ENCODE peak calls at places on chromosomes 3 and 15, in seven cellular contexts. K is H1, Q is SK-N-SH, O is HCT116, W is K562, N is HepG2, M is GM12878. V is an unnamed sample.

GRCh38 chr15:31221936-31222515 is 104.6 kb upstream of the KLF13 start:
- DNase-seq in O (no peak), N (no peak), M (no peak), K (no peak), Q (no peak), W (no peak), V (no peak)

GRCh38 chr15:101019351-101019750 is 100.2 kb downstream of the LRRK1 start:
- DNase-seq in K (no peak), N (no peak), O (no peak), M (no peak), Q (no peak), W (no peak), V (no peak)

GRCh38 chr15:33584797-33585196 is 274.0 kb downstream of the RYR3 start:
- DNase-seq in O (no peak), Q (no peak), W (no peak), M (no peak), K (no peak), N (no peak), V (no peak)

GRCh38 chr3:45536316-45536715 is 58.2 kb upstream of the LIMD1 start:
- DNase-seq in M (no peak), N (no peak), Q (no peak), O (no peak), W (no peak), K (no peak), V (no peak)

GRCh38 chr3:183897606-183898384 is 13.1 kb upstream of the PARL start:
- DNase-seq in O (no peak), W (no peak), M (no peak), Q (no peak), K (no peak), N (no peak), V (peak)

GRCh38 chr3:46479696-46480095 is 15.0 kb upstream of the LTF start:
- DNase-seq in O (no peak), M (no peak), W (no peak), Q (no peak), N (no peak), K (no peak), V (no peak)

GRCh38 chr15:81264072-81264857 is 59.7 kb downstream of the STARD5 start:
- DNase-seq in K (no peak), M (no peak), W (no peak), Q (no peak), O (no peak), N (no peak), V (no peak)

GRCh38 chr3:106006571-106006970 is 137.8 kb upstream of the CBLB start:
- DNase-seq in Q (no peak), W (no peak), N (no peak), K (no peak), M (no peak), O (no peak), V (no peak)

GRCh38 chr3:37040231-37040630 is 46.9 kb downstream of the MLH1 start:
- DNase-seq in W (no peak), K (no peak), O (no peak), Q (no peak), N (no peak), M (no peak), V (no peak)

GRCh38 chr3:32307591-32307990 is 69.1 kb downstream of the CMTM8 start:
- DNase-seq in M (no peak), O (no peak), Q (no peak), K (no peak), W (no peak), N (no peak), V (no peak)

GRCh38 chr3:176584413-176585176 is 612.7 kb downstream of the TBL1XR1 start:
- DNase-seq in Q (no peak), W (no peak), N (no peak), M (no peak), O (no peak), K (no peak), V (no peak)

GRCh38 chr15:41568350-41569017 is 9.5 kb downstream of the TYRO3 start:
- DNase-seq in K (peak), W (peak), N (peak), Q (no peak), O (no peak), M (no peak), V (no peak)

DNA sequence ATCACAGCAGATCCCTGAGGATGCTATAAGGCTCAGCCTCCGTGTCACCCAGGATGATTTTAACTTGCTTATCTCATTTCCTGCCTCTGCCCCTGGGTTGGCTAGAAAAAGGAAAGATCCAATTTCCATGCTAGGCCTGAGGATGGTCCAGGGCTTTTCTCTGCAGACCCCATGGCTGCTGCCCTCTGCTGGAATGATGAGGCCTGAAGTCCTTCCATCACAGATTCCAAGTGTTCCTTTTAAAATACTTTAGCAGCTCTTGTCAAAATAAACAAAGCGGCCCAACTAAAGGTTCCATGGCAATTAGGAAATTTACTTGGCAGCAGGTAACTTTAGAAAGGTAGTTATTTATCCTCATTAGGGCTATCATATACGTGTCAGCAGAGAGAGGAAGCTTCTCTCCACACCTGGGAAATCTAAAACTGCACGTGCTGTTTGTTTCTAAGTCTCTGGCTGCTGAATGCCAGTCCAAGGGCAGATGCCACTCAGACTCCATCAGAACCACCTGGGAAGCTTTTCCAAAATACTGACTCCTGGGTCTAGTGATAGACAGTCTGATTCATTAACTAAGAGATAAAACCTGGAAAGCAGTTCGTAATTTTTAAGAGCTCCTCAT is 401.9 kb upstream of the IL12A start:
- DNase-seq in W (no peak), M (no peak), K (peak), Q (peak), N (peak), O (peak), V (no peak)
- TF ChIP-seq JUND in W (no peak), M (no peak), K (no peak), Q (no peak), N (no peak), O (no peak), V (no peak)

DNA sequence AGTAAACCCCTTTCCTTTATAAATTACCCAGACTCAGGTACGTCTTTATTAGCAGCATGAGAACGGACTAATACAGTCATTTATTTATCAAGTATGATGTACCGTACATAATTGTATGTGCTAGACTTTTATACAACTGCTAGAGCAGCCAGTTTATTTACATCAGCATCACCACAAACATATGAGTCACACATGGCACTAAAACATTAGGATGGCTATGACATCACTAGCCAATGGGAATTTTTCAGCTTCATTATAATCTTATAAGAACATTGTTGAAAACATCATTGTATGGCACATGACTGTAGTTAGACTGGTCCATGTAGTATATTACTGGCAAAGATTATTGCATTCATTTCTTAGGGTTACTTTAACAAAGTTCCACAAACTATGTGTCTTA is 121.7 kb downstream of the ZMAT3 start:
- DNase-seq in O (no peak), W (no peak), N (no peak), Q (no peak), M (no peak), K (no peak), V (no peak)
- TF ChIP-seq JUND in O (no peak), W (no peak), N (no peak), Q (no peak), M (no peak), K (no peak), V (no peak)

GRCh38 chr3:67215690-67216089 is 217.6 kb downstream of the KBTBD8 start:
- DNase-seq in K (no peak), W (no peak), Q (no peak), N (no peak), O (no peak), M (no peak), V (no peak)
- TF ChIP-seq JUND in K (no peak), W (no peak), Q (no peak), N (no peak), O (no peak), M (no peak), V (no peak)

GRCh38 chr3:120780977-120781376 is 38.4 kb downstream of the GTF2E1 start:
- DNase-seq in M (peak), Q (no peak), N (no peak), W (no peak), K (no peak), O (peak), V (no peak)
- TF ChIP-seq JUND in M (peak), Q (peak), N (no peak), W (no peak), K (no peak), O (peak), V (no peak)

GRCh38 chr3:107382626-107383025 is 5.4 kb downstream of the CCDC54 start:
- DNase-seq in Q (no peak), O (no peak), M (no peak), N (no peak), W (no peak), K (no peak), V (no peak)
- TF ChIP-seq JUND in Q (no peak), O (no peak), M (no peak), N (no peak), W (no peak), K (no peak), V (no peak)

DNA sequence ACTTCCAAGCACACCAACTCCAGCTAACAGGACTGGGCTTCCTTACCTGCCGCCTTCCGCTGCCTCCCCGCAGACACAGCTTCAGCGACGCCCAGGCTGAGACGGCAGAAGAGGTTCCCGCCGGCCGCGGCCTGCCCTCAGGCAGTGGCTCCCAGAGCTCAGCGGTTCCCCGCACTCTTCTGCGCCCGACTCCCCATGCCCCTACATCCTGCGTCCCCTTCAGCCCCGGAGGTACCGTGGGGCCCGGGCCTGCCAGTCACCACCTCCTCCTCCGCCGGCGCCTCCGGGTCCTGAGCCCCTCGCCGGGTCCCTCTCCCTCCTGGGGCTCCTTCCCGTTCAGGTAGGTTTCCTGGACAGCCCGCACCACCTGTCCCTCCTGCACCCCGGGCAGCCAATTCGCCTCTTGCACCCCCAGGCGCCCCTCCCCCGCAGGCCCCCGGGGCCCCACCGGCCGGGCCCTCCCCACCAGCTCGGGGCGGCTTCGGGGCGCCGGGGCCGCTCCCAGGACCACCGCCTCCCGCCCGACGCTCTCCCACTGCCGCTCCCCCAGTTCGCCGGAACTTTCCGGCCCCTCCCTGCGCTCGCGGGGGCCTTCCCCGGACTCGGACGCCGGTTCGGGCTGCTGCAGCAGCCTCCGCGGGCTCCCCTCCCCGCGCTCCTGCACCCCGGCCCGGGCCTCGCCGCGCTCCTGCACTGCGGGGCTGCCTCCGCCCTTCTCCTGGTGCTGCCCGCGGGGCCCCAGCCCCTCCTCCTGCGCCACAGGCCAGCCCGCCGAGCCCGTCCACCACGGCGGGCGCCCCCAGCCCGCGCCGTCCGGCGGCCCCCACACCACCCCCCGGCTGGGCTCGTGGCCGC is at the start of gene TNK2:
- DNase-seq in M (no peak), K (no peak), N (no peak), Q (peak), W (peak), O (no peak), V (peak)
- TF ChIP-seq JUND in M (no peak), K (no peak), N (no peak), Q (no peak), W (no peak), O (no peak), V (no peak)

V was measured in T47D.